ENCODE peak calls at places on chromosomes 12 and 14, in seven cellular contexts. V is HepG2, N is GM12892, U is H1, G is SK-N-SH, S is K562, M is GM12878. H is an unnamed sample.

GRCh38 chr12:11510671-11511070 is 115.3 kb upstream of the PRB2 start:
- DNase-seq in V (no peak), N (no peak), U (no peak), G (no peak), S (no peak), M (no peak), H (no peak)

GRCh38 chr12:109940339-109940923 is 40.4 kb downstream of the TCHP start:
- DNase-seq in V (no peak), N (no peak), U (no peak), G (no peak), S (no peak), M (no peak), H (no peak)

GRCh38 chr14:29587046-29587445 is 340.6 kb downstream of the PRKD1 start:
- DNase-seq in V (no peak), N (no peak), U (no peak), G (no peak), S (no peak), M (no peak), H (no peak)

GRCh38 chr14:50067723-50068495 is 48.5 kb downstream of the VCPKMT start:
- DNase-seq in V (peak; percentile 90), N (no peak), U (no peak), G (no peak), S (no peak), M (no peak), H (no peak)

GRCh38 chr14:77459072-77459723 is 1.3 kb downstream of the AHSA1 start:
- DNase-seq in V (peak; percentile 75), N (no peak), U (peak; percentile 82), G (peak; percentile 63), S (peak; percentile 41), M (peak; percentile 24), H (no peak)

GRCh38 chr12:6272300-6273208 is 37.9 kb upstream of the PLEKHG6 start:
- DNase-seq in V (no peak), N (no peak), U (no peak), G (no peak), S (no peak), M (no peak), H (peak; percentile 45)

GRCh38 chr12:119423285-119423684 is 88.8 kb downstream of the CCDC60 start:
- DNase-seq in V (no peak), N (no peak), U (peak; percentile 65), G (peak; percentile 30), S (peak; percentile 22), M (no peak), H (no peak)

GRCh38 chr12:51820721-51821422 is 27.6 kb downstream of the FIGNL2 start:
- DNase-seq in V (no peak), N (no peak), U (peak; percentile 86), G (peak; percentile 97), S (no peak), M (no peak), H (peak; percentile 65)

GRCh38 chr12:10235761-10236631 is 23.3 kb downstream of the GABARAPL1 start:
- DNase-seq in V (peak; percentile 17), N (no peak), U (peak; percentile 48), G (peak; percentile 58), S (peak; percentile 24), M (no peak), H (no peak)

GRCh38 chr12:55937956-55938355 is 7.0 kb downstream of the DGKA start:
- DNase-seq in V (no peak), N (no peak), U (no peak), G (no peak), S (no peak), M (no peak), H (no peak)

GRCh38 chr12:108106599-108106998 is 22.5 kb upstream of the WSCD2 start:
- DNase-seq in V (no peak), N (no peak), U (no peak), G (no peak), S (no peak), M (no peak), H (no peak)

GRCh38 chr12:118315821-118316220 is 56.9 kb downstream of the TAOK3 start:
- DNase-seq in V (no peak), N (no peak), U (no peak), G (no peak), S (no peak), M (no peak), H (no peak)

GRCh38 chr14:70254476-70254961 is 65.8 kb upstream of the SLC8A3 start:
- DNase-seq in V (peak; percentile 43), N (no peak), U (peak; percentile 72), G (peak; percentile 78), S (peak; percentile 25), M (no peak), H (no peak)

GRCh38 chr14:101442451-101442850 is 118.8 kb upstream of the DIO3 start:
- DNase-seq in V (no peak), N (no peak), U (no peak), G (no peak), S (no peak), M (no peak), H (no peak)

GRCh38 chr12:1069846-1070245 is 78.8 kb downstream of the ERC1 start:
- DNase-seq in V (no peak), N (no peak), U (no peak), G (no peak), S (no peak), M (no peak), H (no peak)

GRCh38 chr14:75369506-75369905 is 58.3 kb upstream of the JDP2 start:
- DNase-seq in V (no peak), N (no peak), U (no peak), G (no peak), S (no peak), M (no peak), H (no peak)

GRCh38 chr12:23168459-23168858 is 543.5 kb downstream of the ETNK1 start:
- DNase-seq in V (no peak), N (no peak), U (no peak), G (no peak), S (no peak), M (no peak), H (no peak)

GRCh38 chr12:129696405-129696804 is 207.4 kb downstream of the TMEM132D start:
- DNase-seq in V (no peak), N (no peak), U (no peak), G (no peak), S (no peak), M (no peak), H (no peak)

GRCh38 chr12:39872425-39872824 is 233.5 kb downstream of the SLC2A13 start:
- DNase-seq in V (no peak), N (no peak), U (no peak), G (no peak), S (no peak), M (no peak), H (no peak)

GRCh38 chr14:34496007-34496678 is 34.1 kb upstream of the SPTSSA start:
- DNase-seq in V (no peak), N (no peak), U (no peak), G (no peak), S (no peak), M (no peak), H (no peak)

GRCh38 chr14:95133282-95133681 is 24.0 kb downstream of the DICER1 start:
- DNase-seq in V (no peak), N (no peak), U (no peak), G (no peak), S (no peak), M (no peak), H (no peak)

GRCh38 chr12:108693781-108694180 is 37.5 kb downstream of the CORO1C start:
- DNase-seq in V (no peak), N (no peak), U (no peak), G (no peak), S (no peak), M (no peak), H (no peak)

DNA sequence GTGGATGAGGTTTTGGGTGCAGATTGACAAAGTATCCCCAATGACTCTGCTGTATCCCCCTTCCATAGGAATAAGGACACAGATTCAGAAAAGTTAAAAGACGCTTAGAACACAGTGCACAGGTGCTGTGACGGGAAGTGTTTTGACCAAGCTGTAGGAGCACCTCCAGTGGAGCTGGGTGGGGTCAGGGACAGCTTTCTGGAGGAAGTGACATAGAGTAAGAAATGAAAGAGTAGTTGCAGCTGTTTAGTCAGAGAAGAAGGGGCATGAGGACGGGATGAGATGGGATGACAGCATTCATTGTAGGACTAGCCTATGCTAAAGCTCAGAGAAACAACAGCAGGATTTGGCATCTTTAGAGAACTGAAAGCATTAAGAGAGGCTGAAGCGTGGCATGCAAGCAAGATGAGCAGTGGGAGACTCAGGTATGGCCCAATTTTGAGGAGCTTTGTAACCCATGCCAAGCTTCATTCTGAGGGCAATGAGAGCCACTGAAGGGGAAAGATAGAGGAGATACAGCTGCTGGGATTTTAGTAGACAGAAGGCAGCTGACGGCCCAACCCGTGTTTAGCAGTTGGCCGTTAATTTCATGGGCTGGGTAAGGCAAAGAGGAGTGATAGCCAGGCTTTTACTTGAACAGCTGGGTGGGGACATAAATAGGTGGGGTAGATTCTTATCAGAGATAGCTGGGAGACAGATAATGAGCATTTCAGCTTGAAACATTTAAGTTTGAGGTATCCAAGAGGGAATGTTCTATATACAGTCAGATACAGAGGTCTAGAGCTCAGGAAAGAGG is 131.8 kb upstream of the KRAS start:
- DNase-seq in V (no peak), N (no peak), U (no peak), G (no peak), S (no peak), M (no peak), H (no peak)
- TF ChIP-seq TAF1 in V (no peak), N (no peak), U (no peak), G (no peak), S (no peak), M (no peak), H (no peak)

GRCh38 chr14:102568115-102568614 is 24.3 kb upstream of the RCOR1 start:
- DNase-seq in V (peak; percentile 52), N (no peak), U (no peak), G (no peak), S (peak; percentile 77), M (no peak), H (no peak)
- TF ChIP-seq TAF1 in V (peak; percentile 47), N (no peak), U (no peak), G (no peak), S (no peak), M (no peak), H (no peak)

GRCh38 chr12:50101663-50102062 is 2.1 kb upstream of the GPD1 start:
- DNase-seq in V (peak; percentile 55), N (no peak), U (no peak), G (peak; percentile 51), S (peak; percentile 37), M (no peak), H (no peak)
- TF ChIP-seq TAF1 in V (no peak), N (no peak), U (no peak), G (no peak), S (no peak), M (no peak), H (no peak)

GRCh38 chr12:122295877-122296276 is 29.6 kb upstream of the VPS33A start:
- DNase-seq in V (no peak), N (no peak), U (no peak), G (no peak), S (no peak), M (no peak), H (no peak)
- TF ChIP-seq TAF1 in V (no peak), N (no peak), U (no peak), G (no peak), S (no peak), M (no peak), H (no peak)